ENCODE peak calls at places on chromosomes 11 and 22, in seven cellular contexts. Z is kidney epithelial cell, I is Peyer's patch, N is fibroblast of lung, S is lower lobe of right lung, J is adrenal gland, K is ovary. F is an unnamed sample.
A peak's percentile ranks its signal among the peaks of the same experiment; 100 is the strongest.

GRCh38 chr11:116339306-116339705 is 433.5 kb downstream of the BUD13 start:
- DNase-seq in K (no peak), S (no peak), N (no peak), Z (no peak), I (no peak), J (no peak), F (peak; percentile 32)

GRCh38 chr11:12239396-12240298 is 129.3 kb downstream of the MICAL2 start:
- DNase-seq in K (no peak), I (no peak), Z (no peak), J (no peak), N (no peak), S (peak; percentile 74), F (no peak)

GRCh38 chr11:95459268-95460040 is 228.5 kb upstream of the SESN3 start:
- DNase-seq in J (no peak), N (peak; percentile 38), K (peak; percentile 41), Z (no peak), S (no peak), I (no peak), F (no peak)

GRCh38 chr11:65599216-65599954 is 3.8 kb upstream of the KCNK7 start:
- DNase-seq in Z (no peak), N (no peak), K (no peak), I (no peak), J (no peak), S (no peak), F (no peak)

GRCh38 chr11:14417975-14418374 is 59.0 kb upstream of the RRAS2 start:
- DNase-seq in Z (no peak), S (no peak), J (no peak), N (peak; percentile 54), K (no peak), I (no peak), F (no peak)

GRCh38 chr11:102283088-102283487 is 34.2 kb upstream of the BIRC3 start:
- DNase-seq in K (no peak), Z (no peak), J (no peak), I (no peak), N (no peak), S (no peak), F (no peak)

GRCh38 chr22:39984006-39984405 is 10.7 kb upstream of the FAM83F start:
- DNase-seq in I (no peak), Z (no peak), N (peak; percentile 24), K (no peak), S (no peak), J (no peak), F (no peak)

GRCh38 chr22:41482319-41482935 is 13.5 kb downstream of the ACO2 start:
- DNase-seq in J (no peak), Z (no peak), I (no peak), S (no peak), N (peak; percentile 58), K (no peak), F (no peak)

GRCh38 chr11:72422414-72422813 is 11.9 kb downstream of the CLPB start:
- DNase-seq in Z (no peak), S (no peak), K (no peak), N (no peak), J (no peak), I (no peak), F (no peak)

GRCh38 chr11:110866081-110866480 is 153.8 kb upstream of the ARHGAP20 start:
- DNase-seq in Z (no peak), I (no peak), N (peak; percentile 15), J (no peak), S (no peak), K (no peak), F (no peak)

GRCh38 chr11:3049430-3050243 is 7.6 kb downstream of the CARS1 start:
- DNase-seq in N (peak; percentile 95), Z (peak; percentile 86), K (peak; percentile 65), J (peak; percentile 97), S (peak; percentile 67), I (peak; percentile 78), F (peak; percentile 60)

GRCh38 chr11:87878373-87878779 is 296.9 kb downstream of the RAB38 start:
- DNase-seq in N (peak; percentile 67), Z (peak; percentile 12), I (no peak), K (no peak), S (no peak), J (peak; percentile 30), F (peak; percentile 17)

GRCh38 chr11:130612291-130612802 is 163.9 kb downstream of the ADAMTS15 start:
- DNase-seq in N (peak; percentile 54), J (no peak), I (no peak), S (no peak), K (no peak), Z (no peak), F (no peak)
- H3K4me3 ChIP-seq in N (no peak overlapping the region), J (no peak overlapping the region), I (no peak overlapping the region), S (no peak overlapping the region), K (no peak overlapping the region), Z (no peak overlapping the region), F (no peak overlapping the region)

GRCh38 chr11:40683010-40683409 is 776.4 kb downstream of the LRRC4C start:
- DNase-seq in I (no peak), N (no peak), J (no peak), Z (no peak), K (no peak), S (no peak), F (no peak)

DNA sequence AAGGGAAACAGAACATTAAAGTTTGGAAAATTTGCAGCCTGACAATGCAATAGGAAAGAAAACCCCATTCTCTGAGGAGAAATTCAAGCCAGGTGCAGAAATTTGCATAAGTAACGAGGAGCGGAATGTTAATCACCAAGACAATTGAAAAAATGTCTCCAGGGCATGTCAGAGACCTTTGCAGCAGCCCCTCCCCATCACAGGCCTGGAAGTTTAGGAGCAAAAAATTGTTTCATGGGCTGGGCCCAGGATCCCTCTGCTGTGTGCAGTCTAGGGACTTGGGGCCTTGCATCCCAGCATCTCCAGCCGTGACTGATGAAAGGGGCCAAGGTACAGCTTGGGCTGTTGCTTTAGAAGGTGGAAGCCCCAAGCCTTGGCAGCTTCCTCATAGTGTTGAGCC is 780.2 kb downstream of the LRRC4C start:
- DNase-seq in S (no peak), N (no peak), I (no peak), Z (no peak), K (no peak), J (no peak), F (no peak)
- TF ChIP-seq CTCF in S (no peak), N (no peak), I (no peak), Z (no peak), K (no peak), J (no peak), F (no peak)

GRCh38 chr11:9692696-9693095 is 28.8 kb downstream of the SWAP70 start:
- DNase-seq in I (no peak), J (no peak), Z (no peak), S (no peak), N (no peak), K (no peak), F (no peak)
- H3K4me3 ChIP-seq in I (no peak overlapping the region), J (no peak overlapping the region), Z (no peak overlapping the region), S (no peak overlapping the region), N (no peak overlapping the region), K (no peak overlapping the region), F (no peak overlapping the region)

DNA sequence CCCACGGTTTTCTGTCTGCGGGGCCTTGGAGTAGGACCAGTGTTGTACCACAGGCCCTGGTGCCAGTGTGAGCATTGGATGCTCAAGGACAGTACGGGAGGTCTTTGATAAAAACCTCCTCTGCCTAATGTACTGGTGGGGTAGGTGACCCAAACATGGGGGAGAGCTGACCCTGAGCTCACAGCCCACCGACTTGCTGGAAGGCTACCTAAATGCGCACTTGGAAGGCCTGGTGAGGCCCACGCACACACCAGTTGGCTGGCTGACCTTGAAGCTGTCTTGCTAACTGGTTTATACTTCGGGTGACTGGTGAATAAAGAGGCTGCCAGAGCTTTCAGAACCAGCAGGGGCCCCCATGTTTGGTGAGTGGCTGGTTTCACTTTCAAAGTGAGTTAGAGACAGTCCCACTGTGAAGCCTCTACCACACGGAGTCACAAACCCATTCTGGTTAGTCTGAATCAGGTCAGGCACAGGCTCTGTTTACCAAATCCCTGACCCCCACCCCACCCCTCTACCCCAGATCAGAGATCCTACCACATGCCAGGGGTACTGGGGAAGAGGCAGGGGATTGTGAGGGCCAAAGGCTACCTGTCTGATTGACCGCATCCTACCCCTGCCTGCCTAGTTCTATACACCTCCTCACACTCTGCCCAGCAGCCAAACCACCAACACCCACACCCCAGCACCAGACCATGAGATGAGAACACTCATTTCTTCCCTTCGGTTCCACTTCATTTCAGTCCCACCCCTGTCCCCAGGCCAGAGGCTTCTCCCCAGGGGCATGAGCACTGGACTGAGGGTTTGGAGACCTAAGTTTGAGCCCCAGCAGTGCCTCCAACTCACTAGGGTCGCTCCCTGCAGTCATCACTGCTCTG is 12.7 kb upstream of the IL2RB start:
- DNase-seq in I (peak; percentile 71), N (no peak), Z (no peak), K (no peak), S (no peak), J (no peak), F (no peak)
- TF ChIP-seq CTCF in I (peak; percentile 21), N (no peak), Z (no peak), K (no peak), S (no peak), J (no peak), F (no peak)

GRCh38 chr22:22887621-22888503 is at the start of gene IGLL5:
- DNase-seq in S (no peak), K (no peak), J (no peak), I (no peak), N (no peak), Z (no peak), F (no peak)
- H3K4me3 ChIP-seq in S (no peak within 1 kb of the TSS), K (no peak within 1 kb of the TSS), J (no peak within 1 kb of the TSS), I (no peak within 1 kb of the TSS), N (no peak within 1 kb of the TSS), Z (no peak within 1 kb of the TSS), F (no peak within 1 kb of the TSS)

GRCh38 chr22:30636226-30637077 is 871 bp downstream of the SLC35E4 start:
- DNase-seq in N (no peak), K (peak; percentile 39), S (peak; percentile 57), J (peak; percentile 37), I (peak; percentile 28), Z (no peak), F (peak; percentile 46)
- TF ChIP-seq CTCF in N (no peak), K (no peak), S (no peak), J (no peak), I (no peak), Z (no peak), F (no peak)

DNA sequence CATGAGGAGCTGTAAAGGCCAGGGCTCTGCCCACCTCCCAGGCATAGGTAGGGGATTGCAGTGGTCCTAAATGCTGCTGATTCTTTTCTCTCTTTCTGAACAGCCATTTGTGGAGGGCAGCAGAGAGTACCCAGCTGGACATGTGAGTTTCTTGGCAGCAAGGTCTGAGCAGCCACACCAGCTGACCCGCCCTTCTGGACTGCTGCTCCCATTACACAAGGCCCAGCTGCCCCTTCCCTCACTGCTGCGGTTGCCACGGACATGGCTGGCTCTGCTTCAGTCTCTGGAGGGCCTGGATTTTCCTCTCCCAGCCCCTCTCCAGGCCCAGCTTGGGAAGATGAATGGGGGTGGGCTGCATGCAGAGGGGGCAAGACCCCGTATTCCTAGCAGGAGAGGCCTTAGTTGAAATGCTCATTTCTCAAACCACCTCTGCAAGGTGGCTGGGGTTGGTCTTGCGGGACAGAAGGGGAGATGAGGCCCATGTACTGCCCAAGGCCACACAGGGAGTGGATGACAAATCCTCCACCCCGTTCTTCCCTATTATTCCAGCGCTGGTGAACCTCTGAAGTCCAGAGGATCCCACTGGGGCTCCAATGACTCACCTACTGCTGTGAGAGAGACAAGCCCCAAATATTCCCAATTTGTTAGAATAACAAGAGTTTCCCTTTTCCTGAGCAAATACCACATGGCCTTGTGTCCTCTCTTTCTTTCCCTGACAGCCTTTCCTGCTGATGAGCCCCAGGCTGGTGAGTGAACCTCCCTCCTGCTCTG is 4.7 kb downstream of the LGALS12 start:
- DNase-seq in J (peak; percentile 60), S (peak; percentile 70), N (peak; percentile 81), K (peak; percentile 46), Z (no peak), I (no peak), F (no peak)
- H3K4me3 ChIP-seq in J (no peak overlapping the region), S (no peak overlapping the region), N (no peak overlapping the region), K (no peak overlapping the region), Z (no peak overlapping the region), I (no peak overlapping the region), F (no peak overlapping the region)